ENCODE peak calls at places on chromosomes 4 and X, in four cellular contexts. G, D, E and J are unnamed samples.

GRCh38 chrX:134679644-134680043 is 21.4 kb upstream of the PLAC1 start:
- DNase-seq in G (no peak), D (no peak), E (no peak), J (no peak)

GRCh38 chr4:59814402-59814801 is 1385.7 kb upstream of the ADGRL3 start:
- DNase-seq in G (no peak), D (no peak), E (no peak), J (no peak)

GRCh38 chr4:87843936-87844335 is 11.2 kb downstream of the MEPE start:
- DNase-seq in G (no peak), D (no peak), E (no peak), J (no peak)

GRCh38 chr4:139526928-139527327 is 29.1 kb downstream of the SETD7 start:
- DNase-seq in G (no peak), D (no peak), E (no peak), J (no peak)

GRCh38 chr4:52657630-52658501 is 1.2 kb downstream of the USP46 start:
- DNase-seq in G (no peak), D (no peak), E (no peak), J (peak; percentile 58)

GRCh38 chrX:70434352-70434866 is 10.2 kb upstream of the DLG3 start:
- DNase-seq in G (peak; percentile 73), D (no peak), E (peak; percentile 84), J (peak; percentile 91)

GRCh38 chr4:183987529-183987946 is 82.4 kb downstream of the STOX2 start:
- DNase-seq in G (no peak), D (no peak), E (no peak), J (peak; percentile 30)

GRCh38 chr4:144902614-144903013 is 195.4 kb downstream of the ANAPC10 start:
- DNase-seq in G (no peak), D (no peak), E (no peak), J (no peak)

GRCh38 chr4:88609387-88609786 is 17.1 kb downstream of the HERC3 start:
- DNase-seq in G (no peak), D (no peak), E (no peak), J (no peak)

DNA sequence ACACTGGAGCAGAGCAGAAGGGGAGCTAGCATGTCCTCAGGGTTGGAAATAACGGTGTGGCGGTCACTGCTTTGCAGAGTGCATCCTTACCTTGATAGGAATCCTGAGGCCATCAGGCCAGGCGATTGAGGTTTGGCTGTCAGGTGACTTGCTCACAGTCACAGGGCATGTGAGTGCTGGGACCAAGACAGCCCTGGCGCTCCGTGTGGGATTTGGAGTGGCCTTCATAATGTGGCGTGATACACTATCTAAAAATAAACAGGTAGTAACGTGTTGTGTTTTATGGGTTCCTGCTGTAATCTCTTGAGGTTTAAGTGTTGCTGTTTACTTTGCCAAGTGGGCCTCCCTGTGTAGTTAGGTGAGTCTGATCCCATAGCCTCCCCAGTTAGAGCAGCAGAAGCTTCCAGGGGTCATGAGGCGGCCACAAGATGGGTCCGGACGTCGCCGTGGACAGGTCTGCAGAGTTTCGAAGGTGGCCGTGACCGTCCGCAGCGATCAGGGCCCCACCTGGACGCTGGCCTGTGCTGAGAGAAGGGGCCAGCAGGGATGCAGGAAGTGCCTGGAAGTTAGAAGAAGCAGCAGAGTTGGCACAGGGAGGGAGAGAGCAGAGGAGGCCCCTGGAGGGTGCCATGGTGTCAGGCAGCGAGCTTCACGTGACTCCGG is 27.7 kb downstream of the RGS12 start:
- DNase-seq in G (no peak), D (no peak), E (no peak), J (no peak)
- TF ChIP-seq TCF7 in G (no peak), D (no peak), E (no peak), J (no peak)

DNA sequence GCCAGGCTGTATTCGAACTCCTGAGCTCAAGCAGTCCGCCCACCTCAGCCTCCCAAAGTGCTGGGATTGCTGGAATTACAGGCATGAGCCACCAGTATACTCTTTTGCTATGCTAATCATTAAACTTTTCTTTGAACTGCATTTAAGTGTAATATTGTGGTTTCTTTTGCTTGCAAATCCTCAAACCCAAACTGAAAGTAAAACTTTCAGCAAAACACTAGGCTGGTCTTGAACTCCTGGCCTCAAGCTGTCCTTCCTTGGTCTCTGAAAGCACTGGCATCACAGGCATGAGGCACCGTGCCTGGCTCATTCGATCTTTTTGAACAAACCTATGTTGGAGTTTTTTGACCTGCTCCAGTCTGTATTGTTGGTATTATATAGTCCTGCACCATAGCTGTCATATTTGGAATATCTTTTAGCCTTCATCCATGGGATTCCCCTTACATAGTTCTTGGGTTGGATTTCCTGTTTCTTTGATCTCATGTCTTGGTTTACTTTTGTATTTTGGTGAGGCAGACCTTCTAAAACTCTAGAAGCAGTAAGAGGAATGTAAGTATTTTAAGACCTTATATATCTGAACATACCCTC is 34.1 kb downstream of the MOB1B start:
- DNase-seq in G (no peak), D (no peak), E (no peak), J (no peak)
- TF ChIP-seq TCF7 in G (no peak), D (peak; percentile 75), E (no peak), J (no peak)

DNA sequence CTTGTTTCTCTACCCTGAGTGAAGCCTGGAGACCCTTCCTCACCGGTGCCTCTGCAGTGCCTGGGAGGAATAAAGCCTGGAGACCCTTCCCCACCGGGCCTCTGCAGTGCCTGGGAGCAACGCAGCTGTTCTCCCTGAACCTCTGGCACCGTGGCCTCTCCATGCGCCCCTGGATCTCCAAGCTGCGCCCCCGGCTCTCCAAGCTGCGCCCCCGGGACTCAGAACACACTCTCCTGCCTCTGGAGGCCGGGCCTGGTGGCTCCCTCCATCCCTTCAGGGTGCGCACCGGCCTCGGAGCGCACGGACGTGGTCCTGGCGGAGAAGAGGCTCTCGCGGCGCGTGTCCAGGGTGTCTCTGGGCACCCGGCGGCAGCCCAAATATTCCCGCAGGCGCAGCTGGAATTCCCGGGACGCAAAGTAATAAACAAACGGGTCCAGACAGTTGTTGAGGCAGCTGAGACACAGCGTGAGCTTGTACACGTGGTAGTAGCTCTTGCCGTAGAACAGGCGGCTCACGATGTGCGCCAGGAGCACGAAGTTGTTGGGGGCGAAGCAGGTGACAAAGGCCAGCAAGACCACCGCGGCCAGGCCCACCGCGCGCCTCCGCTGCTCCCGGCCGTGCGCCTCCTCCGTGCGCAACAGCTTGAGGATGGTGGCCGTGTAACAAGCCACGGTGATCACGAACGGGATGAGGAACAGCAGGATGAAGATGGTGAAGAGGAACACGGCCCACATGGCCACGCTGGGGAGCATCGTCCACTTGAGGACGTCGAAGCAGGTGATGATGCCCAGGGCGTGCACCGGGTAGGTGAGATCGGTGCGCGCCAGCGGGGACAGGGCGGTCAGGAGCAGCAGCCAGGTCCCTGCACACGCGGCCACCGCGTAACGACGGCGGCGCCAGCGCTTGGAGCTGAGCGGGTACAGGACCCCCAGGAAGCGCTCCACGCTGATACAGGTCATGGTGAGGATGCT is 12.8 kb upstream of the ASMTL start:
- DNase-seq in G (no peak), D (no peak), E (no peak), J (no peak)
- TF ChIP-seq TCF7 in G (no peak), D (no peak), E (no peak), J (no peak)

DNA sequence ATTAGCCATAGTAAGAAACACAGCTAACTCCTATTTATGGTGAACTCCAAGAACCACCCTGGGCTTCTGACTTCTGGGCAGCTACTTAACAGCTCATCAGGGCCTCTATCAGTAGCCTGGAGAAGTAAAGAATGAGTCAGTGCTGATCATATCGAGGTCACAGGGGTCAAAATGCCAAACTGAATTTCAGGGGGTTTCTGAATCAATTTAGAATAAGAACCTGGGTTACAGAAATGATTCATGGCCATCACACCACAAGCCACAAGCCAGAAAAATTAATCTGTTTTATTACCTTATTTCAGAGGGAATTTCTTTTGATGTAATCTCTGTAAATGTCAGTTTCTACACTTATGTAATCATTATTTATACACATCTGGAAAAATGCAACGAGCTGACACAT is 64.4 kb downstream of the CHST7 start:
- DNase-seq in G (no peak), D (peak; percentile 60), E (peak; percentile 11), J (no peak)
- TF ChIP-seq TCF7 in G (no peak), D (peak; percentile 37), E (no peak), J (no peak)